ENCODE peak calls at places on chromosomes 13 and 19, in four cellular contexts. U is left lung, F is HepG2, Z is heart right ventricle. S is an unnamed sample.

GRCh38 chr13:73945871-73946270 is 188.3 kb downstream of the KLF12 start:
- ATAC-seq in U (no peak), F (no peak), Z (peak), S (peak)

GRCh38 chr13:24159921-24160324 is 597 bp upstream of the SPATA13 start:
- ATAC-seq in U (peak), F (peak), Z (peak), S (no peak)

GRCh38 chr19:31312004-31312403 is 37.2 kb downstream of the TSHZ3 start:
- ATAC-seq in U (peak), F (no peak), Z (peak), S (no peak)

GRCh38 chr13:63843766-63844699 is 2428.4 kb upstream of the PCDH20 start:
- ATAC-seq in U (no peak), F (no peak), Z (no peak), S (no peak)

GRCh38 chr13:46051958-46052313 is 610 bp downstream of the ZC3H13 start:
- ATAC-seq in U (peak), F (peak), Z (peak), S (peak)

GRCh38 chr13:30193279-30194234 is 113.8 kb downstream of the KATNAL1 start:
- ATAC-seq in U (no peak), F (no peak), Z (no peak), S (no peak)

GRCh38 chr13:65710514-65710913 is 1519.6 kb downstream of the PCDH9 start:
- ATAC-seq in U (no peak), F (no peak), Z (no peak), S (no peak)

GRCh38 chr19:57803594-57804325 is 11.0 kb downstream of the ZNF552 start:
- ATAC-seq in U (peak), F (peak), Z (peak), S (no peak)

GRCh38 chr13:39522329-39522728 is 80.7 kb downstream of the LHFPL6 start:
- ATAC-seq in U (no peak), F (no peak), Z (peak), S (no peak)

GRCh38 chr13:40494513-40494912 is 171.9 kb downstream of the FOXO1 start:
- ATAC-seq in U (no peak), F (no peak), Z (no peak), S (no peak)

GRCh38 chr19:39046037-39046821 is 13.9 kb upstream of the FBXO27 start:
- ATAC-seq in U (no peak), F (peak), Z (no peak), S (no peak)

GRCh38 chr19:50705422-50706019 is 14.1 kb downstream of the SHANK1 start:
- ATAC-seq in U (peak), F (peak), Z (no peak), S (no peak)

GRCh38 chr13:79423801-79424642 is 18.0 kb upstream of the RBM26 start:
- ATAC-seq in U (peak), F (peak), Z (no peak), S (no peak)

GRCh38 chr13:40319699-40320586 is 346.5 kb downstream of the FOXO1 start:
- ATAC-seq in U (no peak), F (peak), Z (no peak), S (no peak)

GRCh38 chr19:48975947-48976847 is 11.1 kb downstream of the FTL start:
- ATAC-seq in U (no peak), F (peak), Z (no peak), S (no peak)

GRCh38 chr19:40159744-40160143 is 31.5 kb upstream of the MAP3K10 start:
- ATAC-seq in U (no peak), F (peak), Z (no peak), S (no peak)

GRCh38 chr13:113603116-113603710 is 18.7 kb downstream of the TFDP1 start:
- ATAC-seq in U (no peak), F (no peak), Z (no peak), S (no peak)

GRCh38 chr19:1671716-1672037 is 19.3 kb upstream of the TCF3 start:
- ATAC-seq in U (no peak), F (peak), Z (no peak), S (no peak)

GRCh38 chr13:35770756-35771291 is 294.3 kb upstream of the MAB21L1 start:
- ATAC-seq in U (no peak), F (no peak), Z (peak), S (no peak)

GRCh38 chr13:31909889-31910551 is 121.6 kb upstream of the FRY start:
- ATAC-seq in U (peak), F (no peak), Z (peak), S (no peak)

GRCh38 chr13:23600534-23600933 is 30.3 kb downstream of the TNFRSF19 start:
- ATAC-seq in U (peak), F (peak), Z (no peak), S (no peak)

GRCh38 chr13:30796833-30797601 is 61.7 kb downstream of the ALOX5AP start:
- ATAC-seq in U (no peak), F (no peak), Z (no peak), S (no peak)

GRCh38 chr13:79503473-79504017 is 22.6 kb downstream of the NDFIP2 start:
- ATAC-seq in U (no peak), F (no peak), Z (peak), S (no peak)

GRCh38 chr13:105969761-105970160 is 565.7 kb downstream of the EFNB2 start:
- ATAC-seq in U (peak), F (no peak), Z (no peak), S (no peak)

GRCh38 chr13:53007872-53008271 is 20.7 kb upstream of the OLFM4 start:
- ATAC-seq in U (no peak), F (no peak), Z (no peak), S (no peak)

GRCh38 chr13:30880151-30880551 is 25.9 kb upstream of the MEDAG start:
- ATAC-seq in U (peak), F (no peak), Z (peak), S (peak)

GRCh38 chr19:56217039-56217949 is 15.2 kb downstream of the ZSCAN5C start:
- ATAC-seq in U (peak), F (no peak), Z (no peak), S (no peak)

GRCh38 chr13:28540612-28541011 is 45.7 kb upstream of the FLT1 start:
- ATAC-seq in U (no peak), F (no peak), Z (no peak), S (no peak)

GRCh38 chr13:42680748-42681147 is 100.6 kb upstream of the FAM216B start:
- ATAC-seq in U (no peak), F (no peak), Z (no peak), S (no peak)

GRCh38 chr13:30629527-30629926 is 11.8 kb downstream of the USPL1 start:
- ATAC-seq in U (no peak), F (no peak), Z (peak), S (no peak)

GRCh38 chr19:48368942-48369341 is 4.8 kb downstream of the SYNGR4 start:
- ATAC-seq in U (no peak), F (no peak), Z (no peak), S (no peak)

GRCh38 chr13:99658266-99658991 is 157.2 kb downstream of the TM9SF2 start:
- ATAC-seq in U (peak), F (no peak), Z (peak), S (peak)
- TF ChIP-seq CTCF in U (peak), F (peak), Z (peak), S (peak)

GRCh38 chr19:10763399-10763798 is 45.5 kb downstream of the DNM2 start:
- ATAC-seq in U (no peak), F (no peak), Z (no peak), S (no peak)
- H3K27ac ChIP-seq in U (peak), F (peak), Z (peak), S (peak)

GRCh38 chr13:81393686-81394085 is 1052.8 kb upstream of the SPRY2 start:
- ATAC-seq in U (no peak), F (no peak), Z (no peak), S (no peak)

GRCh38 chr13:81395368-81395767 is 1054.4 kb upstream of the SPRY2 start:
- ATAC-seq in U (no peak), F (peak), Z (no peak), S (no peak)

GRCh38 chr13:81393110-81393509 is 1052.2 kb upstream of the SPRY2 start:
- ATAC-seq in U (no peak), F (no peak), Z (no peak), S (no peak)

GRCh38 chr13:81394605-81395004 is 1053.7 kb upstream of the SPRY2 start:
- ATAC-seq in U (no peak), F (no peak), Z (no peak), S (no peak)

GRCh38 chr13:81396172-81396571 is 1055.2 kb upstream of the SPRY2 start:
- ATAC-seq in U (no peak), F (no peak), Z (no peak), S (no peak)
- TF ChIP-seq CTCF in U (no peak), F (no peak), Z (no peak), S (no peak)

GRCh38 chr19:5687360-5688198 is 2.5 kb upstream of the RPL36 start:
- ATAC-seq in U (no peak), F (no peak), Z (no peak), S (no peak)
- H3K27ac ChIP-seq in U (peak), F (peak), Z (peak), S (peak)

DNA sequence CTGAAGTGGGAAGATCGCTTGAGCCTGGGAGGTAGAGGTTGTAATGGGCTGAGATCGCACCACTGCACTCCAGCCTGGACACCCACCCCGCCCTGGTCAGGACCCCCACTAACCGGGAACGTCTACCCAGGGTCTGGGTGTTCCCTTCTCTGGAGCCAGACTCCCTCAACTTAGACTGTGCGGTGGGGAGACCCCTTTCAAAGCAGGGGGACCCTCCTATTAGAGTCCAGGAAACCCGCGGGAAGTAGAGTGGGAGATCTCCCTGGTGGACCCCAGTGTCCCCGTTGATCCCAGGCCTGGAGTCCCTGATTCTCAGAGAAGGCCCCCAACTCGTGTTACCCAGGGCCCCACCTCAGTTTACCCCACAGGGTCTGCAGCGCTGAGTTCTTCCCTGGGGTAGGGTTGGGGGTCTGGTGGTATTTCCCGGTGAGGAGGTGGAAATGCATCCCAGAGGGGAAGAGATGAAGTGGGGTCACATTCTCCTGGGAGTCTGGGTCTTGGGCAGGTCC is 6.1 kb upstream of the ARRDC2 start:
- ATAC-seq in U (no peak), F (no peak), Z (no peak), S (no peak)
- TF ChIP-seq CTCF in U (no peak), F (no peak), Z (no peak), S (no peak)

DNA sequence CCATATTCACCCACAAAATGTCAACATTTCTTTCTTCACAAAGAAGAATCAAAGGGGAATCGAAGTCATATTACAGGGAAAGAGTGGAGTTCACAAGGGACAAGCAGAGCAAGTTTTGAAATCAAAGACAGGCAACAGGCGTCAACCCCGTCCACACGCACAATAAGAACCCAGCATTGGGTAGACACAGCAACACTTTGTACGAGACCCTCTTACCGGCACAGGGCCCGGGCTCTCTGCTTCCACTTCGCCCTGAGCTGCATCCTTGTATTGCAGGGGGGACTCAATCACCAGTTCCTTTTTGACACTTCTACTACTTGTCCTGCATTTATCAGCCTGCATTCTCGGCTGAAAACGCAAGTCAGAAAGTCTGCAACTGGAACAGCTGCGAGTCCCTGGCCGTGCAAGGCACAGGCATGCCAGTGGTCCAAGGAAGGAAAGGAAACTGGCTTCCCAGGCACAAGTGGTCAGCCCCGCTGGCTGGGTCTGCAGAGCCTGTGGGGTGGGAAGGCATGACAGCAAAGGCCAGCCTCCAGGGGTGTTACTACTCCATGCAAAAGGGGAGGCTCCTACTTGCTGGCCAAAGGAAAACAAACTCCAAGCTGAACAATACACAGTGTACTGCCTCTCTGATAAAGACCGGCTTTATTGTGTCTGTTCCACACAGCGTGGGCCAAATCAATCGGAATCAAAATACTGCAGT is at the start of gene DOCK9:
- ATAC-seq in U (peak), F (peak), Z (peak), S (peak)
- H3K27ac ChIP-seq in U (peak), F (no peak), Z (peak), S (peak)